ENCODE peak calls at places on chromosomes 2 and 18, in five cellular contexts. D is HEK293T, N is Daoy, P is NCI-H1417 treated with DMSO at 0.1 percent for 48 hours, Q is HFFc6. Y is an unnamed sample.

GRCh38 chr2:207487650-207488315 is 42.0 kb upstream of the CREB1 start:
- DNase-seq in N (peak; percentile 79), D (no peak), Q (peak; percentile 94), P (no peak), Y (peak; percentile 21)

GRCh38 chr2:85907671-85908157 is 18.9 kb upstream of the ST3GAL5 start:
- DNase-seq in P (no peak), Q (no peak), D (no peak), N (peak; percentile 75), Y (peak; percentile 54)

GRCh38 chr2:23452853-23453420 is 68.0 kb downstream of the KLHL29 start:
- DNase-seq in Q (no peak), N (peak; percentile 86), P (no peak), D (no peak), Y (no peak)

GRCh38 chr2:13066673-13067072 is 349.9 kb downstream of the TRIB2 start:
- DNase-seq in N (no peak), Q (no peak), P (no peak), D (no peak), Y (no peak)

GRCh38 chr18:45954070-45954712 is 12.9 kb downstream of the EPG5 start:
- DNase-seq in Q (peak; percentile 94), D (no peak), N (peak; percentile 65), P (no peak), Y (peak; percentile 1)

GRCh38 chr2:42903821-42904575 is 111.6 kb upstream of the HAAO start:
- DNase-seq in D (no peak), N (peak; percentile 51), Q (no peak), P (peak; percentile 86), Y (no peak)

GRCh38 chr18:55833543-55833942 is 245.6 kb upstream of the TCF4 start:
- DNase-seq in N (peak; percentile 94), P (no peak), Q (peak; percentile 97), D (no peak), Y (peak; percentile 89)

GRCh38 chr2:54459037-54459441 is 2.9 kb downstream of the SPTBN1 start:
- DNase-seq in N (peak; percentile 11), Q (peak; percentile 55), P (no peak), D (no peak), Y (no peak)

GRCh38 chr2:43777306-43777926 is 3.6 kb downstream of the DYNC2LI1 start:
- DNase-seq in N (no peak), D (no peak), Q (no peak), P (no peak), Y (no peak)

GRCh38 chr2:54772110-54772509 is 48.6 kb downstream of the EML6 start:
- DNase-seq in N (peak; percentile 51), D (no peak), P (no peak), Q (peak; percentile 49), Y (no peak)

GRCh38 chr2:114424699-114425098 is 17.7 kb upstream of the DPP10 start:
- DNase-seq in P (no peak), D (no peak), Q (no peak), N (no peak), Y (no peak)

GRCh38 chr2:29443627-29444026 is 328.4 kb downstream of the CLIP4 start:
- DNase-seq in Q (peak; percentile 80), N (peak; percentile 60), D (no peak), P (no peak), Y (no peak)

GRCh38 chr18:75162467-75162866 is 46.5 kb downstream of the PTGR3 start:
- DNase-seq in N (peak; percentile 12), P (no peak), D (no peak), Q (peak; percentile 57), Y (peak; percentile 7)

GRCh38 chr2:130319536-130319935 is 23.2 kb upstream of the IMP4 start:
- DNase-seq in D (no peak), N (no peak), Q (no peak), P (no peak), Y (no peak)